ENCODE peak calls at places on chromosome 20, in ten cellular contexts. Y, L, P, R, O, S, H, J, C and X are unnamed samples.

GRCh38 chr20:53208110-53208908 is 236.2 kb downstream of the TSHZ2 start:
- DNase-seq in Y (no peak), L (no peak), P (no peak), R (no peak), O (no peak), S (no peak), H (no peak), J (no peak), C (no peak), X (no peak)

GRCh38 chr20:52454660-52455059 is 263.1 kb upstream of the ZFP64 start:
- DNase-seq in Y (peak), L (no peak), P (no peak), R (peak), O (peak), S (no peak), H (no peak), J (no peak), C (peak), X (peak)

GRCh38 chr20:34546751-34547181 is 11.8 kb upstream of the MAP1LC3A start:
- DNase-seq in Y (no peak), L (peak), P (no peak), R (no peak), O (no peak), S (no peak), H (no peak), J (no peak), C (no peak), X (no peak)

GRCh38 chr20:54208492-54209044 is 681 bp downstream of the PFDN4 start:
- DNase-seq in Y (peak), L (no peak), P (no peak), R (peak), O (peak), S (no peak), H (no peak), J (no peak), C (peak), X (peak)

GRCh38 chr20:35133006-35133405 is 14.1 kb downstream of the EDEM2 start:
- DNase-seq in Y (no peak), L (no peak), P (no peak), R (no peak), O (no peak), S (no peak), H (no peak), J (no peak), C (no peak), X (no peak)

GRCh38 chr20:35329435-35330139 is 37.4 kb upstream of the FAM83C start:
- DNase-seq in Y (peak), L (no peak), P (no peak), R (peak), O (no peak), S (no peak), H (no peak), J (no peak), C (peak), X (peak)

GRCh38 chr20:61655591-61655990 is 403.5 kb downstream of the CDH4 start:
- DNase-seq in Y (no peak), L (no peak), P (no peak), R (no peak), O (no peak), S (no peak), H (peak), J (no peak), C (no peak), X (no peak)

GRCh38 chr20:57838670-57839142 is 128.9 kb upstream of the PMEPA1 start:
- DNase-seq in Y (no peak), L (no peak), P (no peak), R (peak), O (peak), S (peak), H (no peak), J (peak), C (no peak), X (no peak)

GRCh38 chr20:57620274-57620990 is at the start of gene ZBP1:
- DNase-seq in Y (no peak), L (no peak), P (no peak), R (no peak), O (no peak), S (no peak), H (peak), J (no peak), C (no peak), X (no peak)

GRCh38 chr20:38155811-38156210 is 9.3 kb downstream of the TGM2 start:
- DNase-seq in Y (no peak), L (no peak), P (no peak), R (no peak), O (no peak), S (no peak), H (no peak), J (no peak), C (no peak), X (no peak)
- H3K27ac ChIP-seq in Y (no peak), L (peak), P (peak), R (peak), O (no peak), S (no peak), H (no peak), J (no peak), C (no peak), X (no peak)

DNA sequence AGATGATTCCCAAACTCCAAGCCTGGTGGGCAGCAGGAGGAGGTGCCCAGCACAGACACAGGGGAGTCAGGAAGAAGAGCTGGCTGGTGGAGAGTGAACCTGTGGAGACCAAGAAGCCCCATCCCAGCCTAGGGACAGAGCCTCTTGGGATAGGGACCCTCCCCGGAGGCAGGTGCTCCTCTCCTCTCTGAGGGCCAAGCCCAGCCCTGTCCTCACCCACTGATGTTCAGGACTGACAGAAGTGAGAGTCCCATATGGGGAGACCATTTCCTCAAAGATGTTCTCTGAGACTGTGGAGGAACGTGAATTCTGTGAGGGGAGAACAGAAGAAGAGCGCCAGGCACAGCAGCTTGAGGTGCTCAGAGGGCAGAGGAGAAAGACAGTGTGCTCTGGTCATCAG is 2.4 kb upstream of the EBF4 start:
- DNase-seq in Y (no peak), L (no peak), P (no peak), R (peak), O (no peak), S (no peak), H (peak), J (no peak), C (no peak), X (no peak)
- H3K27ac ChIP-seq in Y (no peak), L (no peak), P (no peak), R (no peak), O (no peak), S (no peak), H (no peak), J (no peak), C (no peak), X (no peak)

GRCh38 chr20:45404438-45404837 is 3.7 kb upstream of the DBNDD2 start:
- DNase-seq in Y (no peak), L (no peak), P (no peak), R (peak), O (no peak), S (no peak), H (no peak), J (no peak), C (no peak), X (no peak)
- H3K27ac ChIP-seq in Y (no peak), L (no peak), P (peak), R (no peak), O (no peak), S (no peak), H (no peak), J (no peak), C (no peak), X (no peak)

DNA sequence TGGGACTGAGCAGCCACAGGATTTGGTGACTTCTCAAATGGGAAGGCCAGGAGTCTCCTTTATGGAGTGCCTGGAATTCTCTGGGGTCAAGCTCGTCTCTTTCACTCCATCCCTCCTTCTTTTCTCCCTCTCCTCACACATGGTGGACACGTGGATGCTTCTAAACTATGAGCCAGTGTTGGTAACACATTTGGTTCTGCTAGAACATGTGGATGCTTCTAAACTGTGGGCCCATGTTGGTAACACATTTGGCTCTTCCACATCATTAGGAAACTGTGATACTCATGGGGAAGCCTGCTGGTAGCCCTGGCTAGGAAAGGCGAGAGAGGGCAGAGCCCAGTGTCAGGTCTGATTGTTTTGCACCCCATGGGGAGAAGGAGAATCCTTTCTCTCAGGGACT is 3.9 kb upstream of the CST4 start:
- DNase-seq in Y (peak), L (no peak), P (no peak), R (no peak), O (no peak), S (no peak), H (no peak), J (no peak), C (no peak), X (no peak)
- H3K27ac ChIP-seq in Y (no peak), L (peak), P (no peak), R (no peak), O (no peak), S (no peak), H (no peak), J (no peak), C (no peak), X (no peak)

DNA sequence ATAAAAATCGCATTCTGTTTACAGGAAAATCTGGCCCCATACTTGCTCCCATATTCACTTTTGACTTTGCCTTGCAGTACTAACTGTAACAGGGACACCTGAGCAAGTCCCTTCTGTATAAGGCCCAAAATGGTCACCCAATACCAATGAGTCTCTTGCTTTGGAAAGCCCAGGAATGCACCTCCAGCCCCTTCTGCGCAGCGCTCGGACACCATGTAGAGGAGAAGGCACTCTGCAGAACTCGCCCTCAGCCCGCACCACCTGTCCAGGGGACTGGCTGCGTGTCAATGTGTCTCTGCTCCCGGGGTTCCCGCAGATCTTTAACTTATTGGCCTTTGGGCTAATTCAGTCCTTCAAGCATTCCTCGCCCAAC is 746 bp upstream of the PRND start:
- DNase-seq in Y (no peak), L (no peak), P (no peak), R (no peak), O (no peak), S (no peak), H (no peak), J (no peak), C (no peak), X (no peak)
- H3K27ac ChIP-seq in Y (no peak), L (no peak), P (no peak), R (no peak), O (no peak), S (no peak), H (no peak), J (no peak), C (no peak), X (no peak)

GRCh38 chr20:24745206-24745605 is 203.9 kb upstream of the CST7 start:
- DNase-seq in Y (no peak), L (no peak), P (no peak), R (no peak), O (no peak), S (no peak), H (no peak), J (no peak), C (no peak), X (no peak)
- H3K27ac ChIP-seq in Y (no peak), L (no peak), P (no peak), R (no peak), O (no peak), S (no peak), H (no peak), J (no peak), C (no peak), X (no peak)